ENCODE peak calls at places on chromosomes 13 and 19, in ten cellular contexts. O is bronchial epithelial cell, B is neural progenitor cell, E is A549, S is ovary, M is DND-41, C is AG04450, H is pancreas, L is endothelial cell, Y is sigmoid colon. A is an unnamed sample.

GRCh38 chr13:36089130-36089529 is 42.1 kb downstream of the DCLK1 start:
- DNase-seq in O (no peak), B (no peak), E (no peak), S (no peak), M (no peak), C (no peak), H (no peak), L (no peak), Y (peak; percentile 79), A (no peak)

GRCh38 chr13:93318538-93318937 is 91.9 kb downstream of the GPC6 start:
- DNase-seq in O (peak; percentile 50), B (no peak), E (peak; percentile 4), S (no peak), M (no peak), C (no peak), H (no peak), L (peak; percentile 6), Y (no peak), A (peak; percentile 65)

GRCh38 chr13:98938801-98939200 is 39.1 kb downstream of the DOCK9 start:
- DNase-seq in O (no peak), B (peak; percentile 41), E (no peak), S (no peak), M (no peak), C (no peak), H (no peak), L (no peak), Y (no peak), A (no peak)

GRCh38 chr19:46451352-46451751 is 20.0 kb downstream of the PNMA8A start:
- DNase-seq in O (peak; percentile 72), B (no peak), E (no peak), S (no peak), M (no peak), C (no peak), H (no peak), L (no peak), Y (no peak), A (no peak)

GRCh38 chr13:39892731-39893293 is 237.3 kb downstream of the COG6 start:
- DNase-seq in O (no peak), B (no peak), E (no peak), S (no peak), M (no peak), C (no peak), H (no peak), L (no peak), Y (no peak), A (no peak)

GRCh38 chr13:100108913-100109507 is 20.1 kb downstream of the PCCA start:
- DNase-seq in O (peak; percentile 43), B (no peak), E (no peak), S (no peak), M (no peak), C (no peak), H (no peak), L (no peak), Y (no peak), A (no peak)

GRCh38 chr19:31377736-31378135 is 28.5 kb upstream of the TSHZ3 start:
- DNase-seq in O (no peak), B (no peak), E (no peak), S (no peak), M (no peak), C (no peak), H (no peak), L (no peak), Y (no peak), A (no peak)

GRCh38 chr19:8261881-8262280 is 46.3 kb downstream of the CD320 start:
- DNase-seq in O (no peak), B (no peak), E (no peak), S (peak; percentile 39), M (no peak), C (no peak), H (peak; percentile 76), L (no peak), Y (peak; percentile 61), A (no peak)

GRCh38 chr13:24178847-24179845 is 18.6 kb downstream of the SPATA13 start:
- DNase-seq in O (peak; percentile 77), B (no peak), E (no peak), S (no peak), M (no peak), C (no peak), H (no peak), L (no peak), Y (no peak), A (no peak)

GRCh38 chr19:11380653-11381534 is 3.2 kb downstream of the EPOR start:
- DNase-seq in O (peak; percentile 91), B (peak; percentile 98), E (peak; percentile 96), S (peak; percentile 97), M (peak; percentile 97), C (peak; percentile 80), H (peak; percentile 96), L (peak; percentile 90), Y (peak; percentile 98), A (peak; percentile 97)

GRCh38 chr13:94636942-94637578 is 35.4 kb downstream of the GPR180 start:
- DNase-seq in O (no peak), B (no peak), E (no peak), S (no peak), M (no peak), C (no peak), H (no peak), L (no peak), Y (no peak), A (no peak)

GRCh38 chr19:30132312-30133075 is 190.5 kb downstream of the URI1 start:
- DNase-seq in O (no peak), B (peak; percentile 84), E (no peak), S (peak; percentile 20), M (no peak), C (no peak), H (no peak), L (peak; percentile 33), Y (no peak), A (no peak)

GRCh38 chr19:9885077-9885552 is 50.0 kb downstream of the PIN1 start:
- DNase-seq in O (no peak), B (no peak), E (no peak), S (peak; percentile 34), M (no peak), C (no peak), H (no peak), L (peak; percentile 9), Y (no peak), A (no peak)
- TF ChIP-seq CTCF in O (no peak), B (peak; percentile 31), E (no peak), S (no peak), M (no peak), C (peak; percentile 63), H (no peak), L (peak; percentile 50), Y (no peak), A (no peak)

DNA sequence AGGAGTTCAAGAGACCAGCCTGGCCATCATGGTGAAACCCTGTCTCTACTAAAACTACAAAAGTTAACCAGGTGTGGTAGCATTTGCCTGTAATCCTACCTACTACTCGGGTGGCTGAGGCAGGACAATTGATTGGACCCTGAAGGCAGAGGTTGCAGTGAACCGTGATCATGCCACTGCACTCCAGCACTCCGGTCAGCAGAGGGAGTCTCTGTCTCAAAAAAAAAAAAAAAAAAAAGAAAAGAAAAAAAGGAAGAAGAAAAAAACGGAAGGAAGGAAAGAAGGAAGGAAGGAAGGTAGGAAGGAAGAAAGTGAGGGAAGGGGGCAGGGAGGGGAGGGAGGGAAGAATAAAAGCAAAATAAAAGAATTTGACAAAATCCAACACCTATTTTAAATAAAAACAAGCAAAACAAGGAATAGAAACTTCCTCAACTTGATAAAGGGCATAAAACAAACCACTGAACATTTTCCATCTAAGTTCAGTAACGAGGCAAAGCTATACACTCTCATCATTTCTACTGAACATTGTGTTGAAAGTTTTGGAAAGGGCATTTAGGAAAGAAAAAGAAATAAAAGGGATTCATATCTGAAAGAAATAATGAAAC is 411.6 kb upstream of the SLITRK5 start:
- DNase-seq in O (no peak), B (peak; percentile 61), E (peak; percentile 22), S (no peak), M (no peak), C (no peak), H (no peak), L (no peak), Y (no peak), A (no peak)
- TF ChIP-seq CTCF in O (peak; percentile 39), B (peak; percentile 63), E (peak; percentile 36), S (no peak), M (no peak), C (peak; percentile 36), H (no peak), L (peak; percentile 51), Y (no peak), A (peak; percentile 26)

DNA sequence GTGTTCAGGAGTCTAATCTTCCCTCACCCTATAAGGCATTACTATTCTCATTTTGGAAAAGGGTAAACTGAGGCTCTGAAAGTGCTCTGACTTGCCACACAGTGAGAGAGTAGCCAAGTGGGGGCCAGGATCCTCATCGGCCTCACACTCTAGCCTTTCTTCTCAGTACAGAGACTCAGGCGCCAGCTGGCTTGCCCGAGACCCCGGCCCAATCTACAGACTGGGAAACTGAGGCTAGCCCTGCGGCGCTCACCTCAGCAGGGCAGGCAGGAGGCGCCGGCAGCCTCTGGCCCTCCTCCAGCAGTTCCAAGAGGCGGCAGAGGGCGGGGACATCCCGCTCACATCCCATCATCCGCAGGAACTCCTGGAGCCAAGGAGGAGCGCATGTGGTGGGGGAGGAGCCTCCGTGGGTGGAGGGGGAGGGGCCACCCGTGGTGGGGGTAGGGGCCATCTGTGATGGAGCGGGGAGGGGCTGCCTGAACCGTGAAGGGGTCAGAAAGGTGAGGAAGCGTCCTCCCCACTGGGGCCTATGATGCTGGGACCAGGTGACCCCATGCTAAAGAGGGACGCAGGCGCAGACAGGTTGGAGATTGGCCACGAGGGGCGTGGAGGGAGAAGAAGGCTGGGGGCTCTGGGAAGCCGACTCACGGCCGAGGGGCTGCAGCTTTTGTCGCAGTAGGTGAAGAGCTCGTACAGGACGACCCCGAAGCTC is 8.7 kb upstream of the INSL3 start:
- DNase-seq in O (peak; percentile 59), B (peak; percentile 89), E (peak; percentile 82), S (peak; percentile 93), M (no peak), C (no peak), H (no peak), L (peak; percentile 62), Y (peak; percentile 73), A (no peak)
- TF ChIP-seq CTCF in O (peak; percentile 14), B (peak; percentile 13), E (no peak), S (no peak), M (no peak), C (no peak), H (no peak), L (no peak), Y (no peak), A (no peak)

DNA sequence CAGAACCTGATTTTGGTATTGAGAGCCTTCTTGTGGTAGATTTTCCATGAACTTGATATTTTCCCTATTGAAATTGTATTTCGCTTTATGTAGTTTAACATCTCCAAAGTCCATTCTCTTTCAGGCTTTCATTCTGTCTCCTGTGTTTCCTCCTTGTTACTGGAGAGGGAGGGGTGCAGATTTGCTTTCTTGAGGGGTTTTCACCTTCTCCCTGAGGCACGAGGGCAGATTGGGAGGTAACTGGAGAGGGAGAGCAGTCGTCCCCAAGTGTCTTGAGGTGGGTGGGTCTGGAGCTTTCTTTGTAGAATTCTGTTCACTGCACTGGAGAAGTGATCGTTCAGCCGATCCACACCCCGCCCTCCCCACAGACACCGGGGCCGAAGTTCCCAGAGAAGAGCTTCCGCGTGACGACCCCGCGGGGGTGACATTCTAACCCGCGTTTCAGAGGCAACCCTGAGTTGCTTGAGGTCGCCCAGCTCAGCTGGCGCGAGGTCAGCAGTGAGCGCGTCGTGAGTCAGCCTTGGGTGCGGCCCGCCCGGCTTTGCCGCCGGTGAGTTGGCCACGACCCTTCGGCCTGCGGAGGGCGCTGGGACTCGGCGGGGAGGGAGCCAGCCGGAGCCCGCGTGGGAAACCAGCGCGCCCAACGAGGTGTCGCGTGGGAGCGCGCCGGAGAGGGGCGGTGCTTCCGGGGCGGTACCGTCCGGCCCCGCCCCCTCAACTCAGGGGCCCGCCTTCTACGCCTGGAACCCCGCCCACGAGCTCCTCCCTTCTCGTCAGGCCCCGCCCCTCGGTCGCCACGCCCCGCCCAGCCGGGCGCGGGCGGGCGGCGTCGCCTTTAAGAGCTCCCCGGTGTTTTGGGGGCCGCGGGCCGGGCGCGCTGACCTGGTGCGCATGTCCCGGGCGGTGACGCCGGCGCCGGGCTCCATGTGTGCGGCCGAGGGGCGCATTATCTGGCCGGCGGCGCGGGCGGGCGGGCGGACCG is at the start of gene GATAD2A:
- DNase-seq in O (peak; percentile 87), B (peak; percentile 96), E (peak; percentile 87), S (peak; percentile 97), M (peak; percentile 89), C (peak; percentile 79), H (peak; percentile 97), L (peak; percentile 88), Y (peak; percentile 97), A (peak; percentile 91)
- TF ChIP-seq CTCF in O (peak; percentile 50), B (peak; percentile 26), E (no peak), S (no peak), M (peak; percentile 52), C (peak; percentile 15), H (no peak), L (no peak), Y (peak; percentile 10), A (no peak)